ENCODE peak calls at places on chromosomes 3 and 15, in seven cellular contexts. S is AG20443, R is lung, W is neuronal stem cell, G is lung microvascular endothelial cell, C is LHCN-M2, J is AG08396. B is an unnamed sample.

GRCh38 chr3:10786640-10787039 is 29.4 kb upstream of the SLC6A11 start:
- DNase-seq in G (no peak), J (no peak), W (no peak), S (no peak), R (no peak), C (no peak), B (no peak)

GRCh38 chr3:40597441-40597840 is 72.7 kb downstream of the ZNF621 start:
- DNase-seq in J (no peak), R (no peak), G (no peak), C (peak), W (no peak), S (peak), B (no peak)

GRCh38 chr3:184099806-184100686 is 3.2 kb downstream of the HTR3E start:
- DNase-seq in R (no peak), G (no peak), W (no peak), J (no peak), C (no peak), S (no peak), B (no peak)

GRCh38 chr3:62723636-62724217 is 151.5 kb downstream of the CADPS start:
- DNase-seq in R (no peak), G (no peak), J (no peak), S (no peak), C (no peak), W (no peak), B (no peak)

GRCh38 chr3:184595726-184596125 is 34.1 kb downstream of the EPHB3 start:
- DNase-seq in W (no peak), G (no peak), S (no peak), R (no peak), J (no peak), C (no peak), B (no peak)

GRCh38 chr3:126711361-126711760 is 7.3 kb downstream of the CHCHD6 start:
- DNase-seq in G (no peak), W (no peak), J (peak), R (no peak), C (peak), S (peak), B (no peak)

GRCh38 chr3:13851997-13852637 is 27.8 kb downstream of the WNT7A start:
- DNase-seq in J (no peak), W (no peak), R (no peak), C (no peak), S (no peak), G (no peak), B (no peak)

GRCh38 chr15:99253381-99254090 is 2.3 kb downstream of the LRRC28 start:
- DNase-seq in S (peak), R (no peak), G (no peak), C (peak), W (no peak), J (peak), B (no peak)

GRCh38 chr3:186786810-186787375 is 3.5 kb downstream of the EIF4A2 start:
- DNase-seq in W (no peak), R (no peak), G (no peak), C (no peak), S (no peak), J (no peak), B (no peak)

GRCh38 chr15:45704329-45705249 is 69.8 kb downstream of the SQOR start:
- DNase-seq in S (peak), C (peak), R (no peak), G (peak), J (no peak), W (peak), B (no peak)

GRCh38 chr3:125374501-125374995 is 577 bp downstream of the ZNF148 start:
- DNase-seq in W (peak), R (peak), G (peak), J (peak), C (peak), S (peak), B (no peak)

GRCh38 chr15:100597862-100598261 is 4.1 kb downstream of the LINS1 start:
- DNase-seq in R (no peak), C (no peak), G (no peak), S (no peak), W (no peak), J (no peak), B (no peak)

GRCh38 chr3:127137113-127137512 is 55.8 kb upstream of the PRR23E start:
- DNase-seq in C (no peak), W (no peak), R (no peak), G (no peak), J (no peak), S (no peak), B (no peak)

B was measured in C1 segment of cervical spinal cord.